ENCODE peak calls at places on chromosomes 6 and 20, in four cellular contexts. W is A549, M is K562, D is HepG2. T is an unnamed sample.

GRCh38 chr20:38673731-38674177 is 50.5 kb upstream of the SLC32A1 start:
- DNase-seq in W (no peak), D (no peak), M (peak; percentile 49), T (no peak)

GRCh38 chr20:1415667-1416468 is 23.0 kb upstream of the FKBP1A start:
- DNase-seq in M (peak; percentile 64), D (peak; percentile 91), W (peak; percentile 97), T (no peak)

GRCh38 chr20:35901678-35902544 is 52.4 kb downstream of the SCAND1 start:
- DNase-seq in D (peak; percentile 33), M (peak; percentile 83), W (peak; percentile 80), T (no peak)

GRCh38 chr20:47950103-47950502 is 164.8 kb upstream of the SULF2 start:
- DNase-seq in D (no peak), W (no peak), M (no peak), T (no peak)

GRCh38 chr6:143449731-143450452 is 603 bp downstream of the ADAT2 start:
- DNase-seq in D (peak; percentile 54), W (no peak), M (peak; percentile 38), T (peak; percentile 53)

GRCh38 chr6:48134246-48134645 is 23.2 kb upstream of the PTCHD4 start:
- DNase-seq in D (no peak), M (no peak), W (no peak), T (no peak)

GRCh38 chr6:128057541-128058335 is 156.9 kb upstream of the THEMIS start:
- DNase-seq in W (no peak), M (no peak), D (no peak), T (no peak)

GRCh38 chr6:36381502-36382389 is 5.7 kb downstream of the ETV7 start:
- DNase-seq in M (no peak), D (no peak), W (no peak), T (peak; percentile 57)

GRCh38 chr20:12896180-12896579 is 112.6 kb upstream of the SPTLC3 start:
- DNase-seq in W (no peak), M (no peak), D (no peak), T (no peak)

GRCh38 chr20:12886618-12887363 is 122.0 kb upstream of the SPTLC3 start:
- DNase-seq in M (no peak), W (no peak), D (no peak), T (no peak)

GRCh38 chr20:12893019-12893418 is 115.8 kb upstream of the SPTLC3 start:
- DNase-seq in M (no peak), W (no peak), D (no peak), T (no peak)

DNA sequence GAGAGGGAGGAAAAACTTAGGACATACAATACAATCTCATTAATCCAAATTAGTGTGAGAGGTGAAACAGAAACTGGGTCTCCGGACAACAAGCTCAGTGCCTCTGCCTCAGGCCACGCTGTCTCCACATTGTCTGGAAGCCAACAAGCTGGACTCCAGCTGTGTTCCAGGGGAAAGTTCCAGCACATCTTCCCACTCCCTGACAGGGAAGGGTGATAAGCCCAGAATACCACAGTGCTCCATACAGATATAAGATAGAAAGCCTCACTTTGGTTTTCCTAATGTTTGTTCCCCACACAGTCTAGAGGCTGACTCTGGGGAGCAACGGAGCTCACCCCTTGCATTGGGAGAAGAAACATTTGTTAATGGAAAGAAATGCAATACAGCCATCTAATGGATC is 117.1 kb upstream of the SPTLC3 start:
- DNase-seq in D (no peak), W (no peak), M (no peak), T (no peak)
- TF ChIP-seq CHD4 in D (no peak), W (no peak), M (no peak), T (no peak)

GRCh38 chr6:101613556-101613955 is 220.0 kb downstream of the GRIK2 start:
- DNase-seq in M (no peak), W (no peak), D (no peak), T (no peak)

DNA sequence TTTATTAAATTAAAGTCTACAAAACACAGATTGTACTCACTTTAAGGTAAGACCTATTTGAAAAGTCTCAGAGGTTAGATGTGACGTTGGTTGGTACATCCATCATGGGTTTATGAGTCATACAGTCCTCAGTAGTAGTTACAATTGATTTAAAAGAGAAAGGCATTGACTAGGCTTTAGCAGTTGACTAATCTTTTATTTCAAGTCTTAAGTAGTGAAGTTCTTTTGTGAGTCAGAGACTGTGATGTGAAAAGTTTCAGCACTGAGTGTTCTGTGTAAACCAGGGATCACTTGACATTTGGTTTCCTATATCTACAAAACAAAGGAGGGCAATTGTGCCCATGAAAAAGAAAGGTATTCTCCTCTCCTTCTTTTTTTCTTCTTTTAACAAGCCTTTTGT is 221.3 kb downstream of the GRIK2 start:
- DNase-seq in M (no peak), D (no peak), W (no peak), T (no peak)
- TF ChIP-seq CHD4 in M (no peak), D (no peak), W (no peak), T (no peak)

DNA sequence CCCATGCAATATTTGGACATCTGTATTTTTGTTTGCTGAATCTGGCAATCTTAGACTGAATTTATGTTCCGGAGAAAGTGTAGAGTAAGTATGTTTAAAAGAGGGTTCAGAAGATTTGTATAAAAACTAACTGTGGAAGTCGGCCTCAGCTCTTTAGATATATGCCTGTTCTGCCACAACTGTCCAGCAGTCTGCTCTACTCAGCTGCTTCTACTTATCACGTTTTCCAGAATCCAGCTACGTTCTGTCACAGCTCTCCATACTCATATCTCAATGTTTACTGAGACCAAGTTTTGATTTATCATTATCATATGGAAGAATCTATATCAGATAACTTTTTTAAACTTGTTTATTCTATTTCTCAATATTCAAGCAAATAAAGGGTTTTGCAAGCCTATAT is 721.3 kb downstream of the EYS start:
- DNase-seq in M (no peak), D (no peak), W (no peak), T (no peak)
- TF ChIP-seq CHD4 in M (no peak), D (no peak), W (no peak), T (no peak)

GRCh38 chr6:117504478-117505144 is 22.1 kb downstream of the DCBLD1 start:
- DNase-seq in W (no peak), M (no peak), D (peak; percentile 68), T (no peak)

GRCh38 chr6:117503211-117503610 is 20.7 kb downstream of the DCBLD1 start:
- DNase-seq in D (no peak), W (no peak), M (no peak), T (no peak)

GRCh38 chr6:117501722-117502121 is 19.2 kb downstream of the DCBLD1 start:
- DNase-seq in D (peak; percentile 83), W (no peak), M (no peak), T (no peak)

GRCh38 chr6:117505337-117505736 is 22.9 kb downstream of the DCBLD1 start:
- DNase-seq in M (no peak), D (no peak), W (no peak), T (no peak)

GRCh38 chr6:117502580-117502979 is 20.1 kb downstream of the DCBLD1 start:
- DNase-seq in M (no peak), W (no peak), D (no peak), T (no peak)
- TF ChIP-seq CHD4 in M (no peak), W (no peak), D (no peak), T (no peak)

DNA sequence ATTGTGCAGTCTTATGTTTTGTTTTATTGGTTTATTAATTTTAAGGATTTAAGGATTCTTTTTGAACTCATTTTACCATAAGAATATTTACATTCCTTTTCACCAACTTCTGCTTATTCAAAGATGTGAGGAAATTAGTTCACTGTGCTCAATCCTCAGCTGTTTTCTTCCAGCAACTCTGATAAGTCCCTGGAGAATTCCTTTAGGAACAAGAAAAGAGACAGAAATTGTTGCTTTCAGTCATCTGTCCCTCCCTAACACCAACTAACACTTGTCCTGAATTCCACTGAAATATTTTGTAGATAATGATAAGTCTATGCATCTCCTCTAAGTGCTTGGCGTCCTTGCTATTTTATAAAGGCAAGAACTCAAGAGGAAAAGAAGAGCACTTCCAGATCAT is 334.8 kb upstream of the MARCKS start:
- DNase-seq in D (no peak), M (no peak), W (no peak), T (no peak)
- TF ChIP-seq CHD4 in D (no peak), M (no peak), W (no peak), T (no peak)

GRCh38 chr20:57178582-57179112 is 87.8 kb downstream of the BMP7 start:
- DNase-seq in D (no peak), W (no peak), M (no peak), T (no peak)

GRCh38 chr20:57181639-57182038 is 84.8 kb downstream of the BMP7 start:
- DNase-seq in W (no peak), D (no peak), M (no peak), T (no peak)

GRCh38 chr20:57180385-57180784 is 86.1 kb downstream of the BMP7 start:
- DNase-seq in D (no peak), W (no peak), M (no peak), T (no peak)

GRCh38 chr20:57179265-57179664 is 87.2 kb downstream of the BMP7 start:
- DNase-seq in W (no peak), M (no peak), D (no peak), T (no peak)

DNA sequence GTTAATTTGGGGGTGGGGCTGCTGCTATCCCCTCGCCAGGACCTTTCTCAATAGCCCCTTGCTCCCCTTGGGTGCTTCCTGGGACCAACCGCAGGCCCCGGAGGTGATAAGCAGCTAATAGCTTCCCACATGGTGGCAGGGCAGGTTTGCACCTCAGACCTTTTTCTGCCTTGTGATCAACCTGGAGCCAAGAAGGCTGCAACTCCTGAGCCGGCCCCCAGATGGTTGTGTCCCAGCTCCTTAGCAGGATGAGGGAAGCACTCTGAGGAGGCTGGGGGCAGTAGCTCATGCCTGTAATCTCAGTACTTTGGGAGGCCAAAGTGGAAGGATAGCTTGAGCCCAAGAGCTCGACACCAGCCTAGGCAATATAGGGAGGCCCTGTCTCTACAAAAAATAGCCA is 85.5 kb downstream of the BMP7 start:
- DNase-seq in D (no peak), W (no peak), M (no peak), T (no peak)
- TF ChIP-seq CHD4 in D (no peak), W (no peak), M (no peak), T (no peak)

DNA sequence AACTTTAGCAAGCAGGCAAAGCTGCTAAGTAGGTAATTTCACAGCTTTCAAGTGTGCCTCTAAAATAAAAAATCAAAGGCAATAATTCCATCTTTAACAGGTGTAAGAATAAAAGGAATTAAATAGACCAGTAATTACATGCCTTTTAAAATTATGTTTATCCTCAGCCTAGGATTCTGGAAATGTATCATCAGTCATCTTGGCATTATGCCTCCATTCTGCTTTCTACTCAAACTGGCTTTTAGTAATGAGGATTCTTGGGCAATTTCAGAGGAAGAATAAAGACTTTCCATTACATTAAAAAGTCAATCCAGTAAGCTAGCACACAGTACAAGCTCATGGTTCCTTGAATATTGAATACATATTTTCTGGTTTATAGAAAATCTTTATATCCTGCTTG is 44.7 kb downstream of the GSTA2 start:
- DNase-seq in M (no peak), W (no peak), D (no peak), T (no peak)
- TF ChIP-seq CHD4 in M (no peak), W (no peak), D (no peak), T (no peak)

GRCh38 chr6:104958720-104959452 is 2.0 kb downstream of the LIN28B start:
- DNase-seq in M (peak; percentile 44), W (no peak), D (peak; percentile 68), T (no peak)
- TF ChIP-seq CHD4 in M (no peak), W (no peak), D (no peak), T (no peak)

T was measured in GM12878.